ENCODE peak calls at places on chromosomes 16 and 17, in nine cellular contexts. N is GDM1; G is uterus; Z is NCI-H1417; W is stimulated activated CD8-positive, alpha-beta memory T cell treated with anti-CD3 and anti-CD28 coated beads, Interleukin-4, amount 100 ng/mL, for 24 hours; I is Caki2; A is NCI-H2081; B is stimulated activated naive B cell treated with anti-CD40 and anti-IgM and Interleukin-4, amounts not matched to agents 10 μg/mL and 1 μg/mL and 100 μg/mL, for 72 hours; F is right cardiac atrium. S is an unnamed sample.

GRCh38 chr17:75877752-75878173 is 618 bp downstream of the TRIM47 start:
- DNase-seq in N (no peak), I (peak; percentile 82), Z (no peak), A (peak; percentile 72), F (peak; percentile 72), G (peak; percentile 80), W (no peak), B (peak; percentile 56), S (peak; percentile 61)

GRCh38 chr17:50100921-50101345 is 5.8 kb downstream of the PDK2 start:
- DNase-seq in G (no peak), W (no peak), Z (peak; percentile 36), B (no peak), A (no peak), N (no peak), F (no peak), I (peak; percentile 83), S (no peak)

GRCh38 chr16:69190598-69190997 is 3.6 kb downstream of the SNTB2 start:
- DNase-seq in N (no peak), Z (no peak), I (no peak), F (no peak), A (no peak), W (no peak), B (no peak), G (no peak), S (no peak)

GRCh38 chr17:64128787-64129514 is 993 bp downstream of the ERN1 start:
- DNase-seq in B (no peak), F (no peak), A (no peak), G (no peak), I (no peak), N (no peak), W (no peak), Z (no peak), S (no peak)

GRCh38 chr16:11524098-11524760 is 62.5 kb downstream of the LITAF start:
- DNase-seq in F (no peak), I (no peak), A (no peak), Z (no peak), N (no peak), G (no peak), W (no peak), B (no peak), S (no peak)

GRCh38 chr16:24164402-24164801 is 91.7 kb upstream of the CACNG3 start:
- DNase-seq in A (no peak), G (no peak), Z (no peak), N (no peak), I (no peak), F (no peak), B (no peak), W (no peak), S (no peak)

GRCh38 chr16:12565423-12565822 is 238.3 kb downstream of the CPPED1 start:
- DNase-seq in Z (no peak), F (no peak), A (no peak), G (no peak), I (no peak), W (no peak), B (no peak), N (no peak), S (no peak)

GRCh38 chr17:78364436-78365281 is 4.8 kb upstream of the SOCS3 start:
- DNase-seq in F (no peak), G (no peak), W (no peak), A (no peak), I (peak; percentile 65), N (peak; percentile 85), B (no peak), Z (no peak), S (no peak)

GRCh38 chr17:7862692-7863437 is 5.1 kb downstream of the CYB5D1 start:
- DNase-seq in B (no peak), Z (peak; percentile 15), W (no peak), G (peak; percentile 55), I (peak; percentile 53), N (peak; percentile 15), A (no peak), F (peak; percentile 28), S (no peak)

GRCh38 chr17:68437979-68438877 is 19.1 kb downstream of the WIPI1 start:
- DNase-seq in Z (no peak), A (no peak), B (no peak), N (peak; percentile 54), F (peak; percentile 51), G (no peak), I (no peak), W (no peak), S (no peak)

GRCh38 chr17:43844241-43844640 is 2.7 kb upstream of the CD300LG start:
- DNase-seq in W (no peak), Z (no peak), A (no peak), I (no peak), G (no peak), B (no peak), F (no peak), N (no peak), S (no peak)

GRCh38 chr16:12062343-12063003 is 85.9 kb downstream of the SNX29 start:
- DNase-seq in A (no peak), N (no peak), G (peak; percentile 54), W (no peak), Z (no peak), F (peak; percentile 92), I (peak; percentile 83), B (no peak), S (no peak)

GRCh38 chr16:78353610-78354009 is 254.2 kb downstream of the WWOX start:
- DNase-seq in G (no peak), W (no peak), Z (peak; percentile 40), N (no peak), B (no peak), F (no peak), A (no peak), I (no peak), S (no peak)

GRCh38 chr16:8505327-8505991 is 84.9 kb downstream of the TMEM114 start:
- DNase-seq in I (no peak), F (no peak), G (no peak), W (no peak), A (no peak), B (no peak), Z (peak; percentile 19), N (no peak), S (no peak)

GRCh38 chr17:63696381-63696961 is 3.5 kb downstream of the LIMD2 start:
- DNase-seq in I (peak; percentile 33), A (no peak), B (peak; percentile 46), Z (no peak), N (peak; percentile 27), G (no peak), F (no peak), W (no peak), S (no peak)

GRCh38 chr16:51159296-51159695 is 8.2 kb upstream of the SALL1 start:
- DNase-seq in Z (no peak), F (no peak), W (no peak), I (no peak), A (no peak), B (no peak), N (no peak), G (no peak), S (no peak)

GRCh38 chr17:15431201-15431600 is 36.2 kb downstream of the CDRT4 start:
- DNase-seq in N (no peak), F (peak; percentile 67), Z (no peak), A (no peak), G (peak; percentile 52), B (no peak), W (no peak), I (no peak), S (no peak)

GRCh38 chr16:83393196-83393981 is 414.4 kb upstream of the HSBP1 start:
- DNase-seq in Z (no peak), B (no peak), W (no peak), A (no peak), G (no peak), N (no peak), I (no peak), F (no peak), S (no peak)

S was measured in neural crest cell.